ENCODE peak calls at places on chromosome 2, in nine cellular contexts. S, P, D, T, R, I, O, Q and Y are unnamed samples.
A peak's percentile ranks its signal among the peaks of the same experiment; 100 is the strongest.

GRCh38 chr2:239822146-239822945 is 202.8 kb downstream of the NDUFA10 start:
- DNase-seq in T (peak; percentile 44), Q (no peak), D (no peak), R (no peak), O (no peak), S (no peak), I (no peak), P (peak; percentile 24), Y (no peak)

GRCh38 chr2:239385096-239386000 is 15.5 kb downstream of the HDAC4 start:
- DNase-seq in O (no peak), S (peak; percentile 78), R (no peak), P (no peak), T (no peak), I (peak; percentile 16), D (no peak), Q (no peak), Y (no peak)

GRCh38 chr2:30113617-30114293 is 33.1 kb upstream of the YPEL5 start:
- DNase-seq in P (no peak), T (no peak), D (no peak), I (no peak), O (no peak), Q (peak; percentile 73), S (no peak), R (peak; percentile 88), Y (no peak)

GRCh38 chr2:235810297-235810696 is 316.5 kb downstream of the AGAP1 start:
- DNase-seq in S (no peak), R (no peak), D (no peak), O (no peak), I (no peak), T (no peak), P (no peak), Q (no peak), Y (no peak)

GRCh38 chr2:62325398-62325797 is 129.5 kb downstream of the B3GNT2 start:
- DNase-seq in O (no peak), T (no peak), I (no peak), S (no peak), P (no peak), R (no peak), Q (no peak), D (no peak), Y (no peak)

GRCh38 chr2:170215019-170215418 is 37.1 kb downstream of the MYO3B start:
- DNase-seq in P (no peak), R (no peak), T (no peak), D (no peak), Q (no peak), S (no peak), O (no peak), I (no peak), Y (no peak)

GRCh38 chr2:33058716-33059451 is 112.1 kb downstream of the LTBP1 start:
- DNase-seq in O (no peak), R (no peak), D (no peak), S (no peak), T (no peak), Q (no peak), P (no peak), I (no peak), Y (no peak)

GRCh38 chr2:16139663-16140610 is 199.6 kb downstream of the MYCN start:
- DNase-seq in S (no peak), T (peak; percentile 34), Q (peak; percentile 47), O (no peak), P (no peak), I (no peak), R (no peak), D (no peak), Y (no peak)

GRCh38 chr2:216606551-216607527 is 26.4 kb upstream of the IGFBP2 start:
- DNase-seq in Q (no peak), T (no peak), D (peak; percentile 26), P (peak; percentile 25), I (no peak), R (no peak), S (no peak), O (no peak), Y (peak; percentile 20)

GRCh38 chr2:3631161-3631850 is 26.7 kb upstream of the ALLC start:
- DNase-seq in D (no peak), I (no peak), S (peak; percentile 82), Q (no peak), P (no peak), O (peak; percentile 23), T (peak; percentile 64), R (no peak), Y (no peak)

DNA sequence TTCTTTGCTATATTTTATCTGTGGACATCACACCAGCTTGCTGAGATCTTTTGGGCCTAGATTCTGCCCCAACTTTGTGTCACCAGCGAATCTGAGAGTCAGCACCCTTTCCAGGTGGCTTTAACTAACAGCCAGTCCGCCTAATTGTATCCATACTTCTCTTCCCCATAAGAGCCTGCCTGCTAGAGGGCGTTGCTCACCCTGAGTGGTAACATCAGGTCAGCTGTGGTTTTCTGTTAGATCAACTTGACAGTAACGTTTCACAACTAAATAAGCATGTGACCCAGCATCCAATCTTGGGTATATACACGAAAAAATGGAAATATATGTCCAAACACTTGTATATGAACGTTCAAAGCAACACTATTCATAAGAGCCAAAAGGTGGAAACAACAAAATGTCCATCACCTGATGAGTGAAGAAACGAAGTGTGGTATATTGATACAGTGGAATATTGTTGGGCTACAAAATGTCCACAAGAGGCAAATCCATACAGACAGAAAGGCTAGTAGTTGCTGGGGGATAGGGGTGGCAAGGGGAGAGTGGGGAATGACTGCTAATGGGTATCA is 24.9 kb downstream of the EFHD1 start:
- DNase-seq in I (no peak), S (no peak), T (no peak), P (peak; percentile 42), Q (no peak), O (no peak), D (no peak), R (no peak), Y (no peak)
- TF ChIP-seq CTCF in I (no peak), S (no peak), T (no peak), P (peak; percentile 11), Q (peak; percentile 16), O (no peak), D (no peak), R (no peak), Y (no peak)

DNA sequence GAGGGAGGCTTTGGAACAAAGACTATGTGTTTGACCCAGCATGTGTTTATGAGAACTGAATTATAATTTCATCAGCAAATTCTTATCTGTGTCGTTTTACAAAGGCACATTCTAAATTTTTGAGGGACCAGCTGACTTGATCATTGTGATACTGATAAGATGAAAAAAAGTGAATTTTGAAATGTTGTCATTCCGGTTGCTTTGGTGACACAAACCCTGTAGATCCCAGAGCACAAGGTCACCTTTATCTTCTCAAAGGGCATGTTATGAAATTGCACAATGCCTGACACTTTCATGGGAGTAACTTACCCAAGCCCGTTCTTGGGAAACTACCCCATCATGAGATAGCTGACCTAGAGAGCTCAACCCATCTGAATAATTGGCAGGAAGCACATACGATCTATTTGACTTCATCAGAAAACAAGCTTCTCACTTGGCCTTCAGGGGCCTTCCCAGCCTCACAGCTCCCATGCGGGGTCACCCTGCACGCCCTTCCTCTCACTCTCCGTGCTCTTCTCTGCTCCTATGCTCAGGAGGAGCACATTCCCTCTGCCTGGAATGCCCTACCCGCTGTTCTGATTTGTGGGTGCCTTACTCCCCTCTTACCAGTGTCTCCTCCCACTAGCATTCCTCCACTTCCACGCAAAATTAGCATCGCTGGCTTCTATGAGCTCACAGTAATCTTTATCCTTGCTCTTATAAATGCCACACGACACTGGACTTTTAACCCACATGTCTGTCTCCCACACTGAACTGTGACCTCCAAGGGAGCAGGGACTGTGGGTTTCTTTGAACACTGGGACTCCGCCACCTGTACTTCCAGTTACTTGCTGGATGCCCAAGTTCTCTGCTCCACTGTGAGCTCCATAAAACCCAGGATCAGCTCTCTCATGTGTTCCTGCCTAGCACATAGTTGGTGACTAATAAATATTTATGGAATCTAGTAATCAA is 555.8 kb upstream of the ID2 start:
- DNase-seq in D (no peak), O (no peak), I (peak; percentile 41), Q (no peak), T (no peak), P (no peak), S (no peak), R (peak; percentile 37), Y (no peak)
- TF ChIP-seq CTCF in D (no peak), O (no peak), I (no peak), Q (no peak), T (no peak), P (no peak), S (no peak), R (no peak), Y (no peak)

GRCh38 chr2:38505779-38506178 is 96.9 kb downstream of the HNRNPLL start:
- DNase-seq in Q (peak; percentile 81), P (peak; percentile 44), D (no peak), S (no peak), I (peak; percentile 71), T (no peak), O (no peak), R (peak; percentile 86), Y (no peak)

GRCh38 chr2:38507712-38508111 is 95.0 kb downstream of the HNRNPLL start:
- DNase-seq in O (no peak), S (no peak), R (no peak), P (no peak), D (no peak), I (no peak), Q (no peak), T (no peak), Y (no peak)

GRCh38 chr2:38509947-38510326 is 92.8 kb downstream of the HNRNPLL start:
- DNase-seq in D (no peak), R (no peak), S (no peak), P (no peak), O (no peak), I (no peak), T (no peak), Q (no peak), Y (no peak)

GRCh38 chr2:38509322-38509946 is 93.3 kb downstream of the HNRNPLL start:
- DNase-seq in I (no peak), D (no peak), P (no peak), T (no peak), S (no peak), Q (peak; percentile 62), R (peak; percentile 68), O (no peak), Y (no peak)

GRCh38 chr2:38508311-38509039 is 94.3 kb downstream of the HNRNPLL start:
- DNase-seq in I (peak; percentile 92), P (peak; percentile 93), O (peak; percentile 72), Q (peak; percentile 63), D (peak; percentile 88), R (peak; percentile 90), T (peak; percentile 81), S (no peak), Y (peak; percentile 86)
- TF ChIP-seq CTCF in I (peak; percentile 13), P (peak; percentile 80), O (peak; percentile 80), Q (peak; percentile 84), D (peak; percentile 86), R (peak; percentile 29), T (peak; percentile 90), S (peak; percentile 86), Y (peak; percentile 78)

DNA sequence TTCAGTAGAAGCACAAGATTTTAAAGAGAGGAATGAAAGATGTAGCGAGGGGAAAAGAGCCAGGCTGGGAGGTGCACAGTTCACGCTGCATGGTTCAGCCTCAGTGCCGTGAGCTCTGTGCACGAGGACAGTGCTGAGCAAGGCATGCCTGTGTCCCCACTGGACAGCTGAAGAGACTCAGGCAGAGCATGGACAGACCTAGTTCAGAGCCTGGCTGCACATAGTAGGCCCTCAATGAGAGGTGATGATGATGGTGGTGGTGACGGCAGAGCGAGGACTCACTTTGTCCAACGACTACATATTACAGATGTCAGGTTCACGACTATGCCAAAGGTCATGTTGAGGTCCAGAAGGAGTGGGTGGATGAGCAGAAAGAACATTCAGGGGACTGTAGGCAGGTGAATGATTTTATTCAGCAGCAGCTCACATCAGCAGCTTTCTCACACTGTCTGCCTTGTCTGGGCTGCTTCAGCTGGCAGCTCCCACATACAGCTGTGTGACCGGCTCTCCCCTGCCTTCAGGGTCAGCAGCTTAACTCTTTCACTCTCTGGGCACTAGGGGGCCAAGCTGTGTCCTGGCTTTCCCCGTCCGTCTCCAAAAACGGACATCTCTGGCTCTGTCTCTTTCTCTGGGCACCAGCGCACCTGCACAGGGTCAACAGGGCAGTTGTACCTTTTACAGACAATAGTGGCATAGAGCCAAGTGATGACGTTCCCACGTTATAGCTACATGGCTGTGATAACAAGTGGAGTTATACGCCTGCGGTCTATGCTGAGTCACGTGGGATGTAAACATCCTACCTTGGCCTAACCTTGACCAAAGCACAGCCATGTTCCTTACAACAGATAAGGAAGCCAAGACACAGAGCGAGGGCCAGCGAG is 128.8 kb upstream of the MSH6 start:
- DNase-seq in R (peak; percentile 39), D (peak; percentile 20), Q (peak; percentile 59), O (no peak), S (no peak), I (peak; percentile 42), T (no peak), P (peak; percentile 28), Y (peak; percentile 40)
- TF ChIP-seq CTCF in R (peak; percentile 45), D (peak; percentile 56), Q (peak; percentile 29), O (peak; percentile 45), S (peak; percentile 55), I (no peak), T (peak; percentile 70), P (peak; percentile 21), Y (peak; percentile 33)